ENCODE peak calls at places on chromosomes 6 and 20, in four cellular contexts. A is psoas muscle, S is RWPE1, E is kidney. K is an unnamed sample.

GRCh38 chr20:62929051-62929538 is 2.8 kb upstream of the DIDO1 start:
- DNase-seq in A (peak), S (peak), E (peak), K (peak)

GRCh38 chr6:76861403-76861802 is 601.9 kb downstream of the HTR1B start:
- DNase-seq in A (no peak), S (peak), E (no peak), K (no peak)

GRCh38 chr6:130307752-130308361 is 58.0 kb upstream of the TMEM200A start:
- DNase-seq in A (no peak), S (no peak), E (no peak), K (no peak)

GRCh38 chr6:134935076-134935475 is 14.8 kb downstream of the ALDH8A1 start:
- DNase-seq in A (no peak), S (no peak), E (no peak), K (no peak)

GRCh38 chr6:163992701-163993100 is 578.2 kb downstream of the QKI start:
- DNase-seq in A (no peak), S (no peak), E (no peak), K (no peak)

GRCh38 chr20:3452690-3453089 is 18.1 kb upstream of the ATRN start:
- DNase-seq in A (no peak), S (no peak), E (no peak), K (no peak)

GRCh38 chr20:44954198-44954597 is 6.0 kb downstream of the TOMM34 start:
- DNase-seq in A (no peak), S (no peak), E (no peak), K (no peak)

GRCh38 chr6:70616728-70617260 is 50.1 kb downstream of the SDHAF4 start:
- DNase-seq in A (no peak), S (no peak), E (no peak), K (no peak)

GRCh38 chr20:13101701-13102100 is 92.9 kb downstream of the SPTLC3 start:
- DNase-seq in A (no peak), S (no peak), E (no peak), K (no peak)

GRCh38 chr20:20184149-20184548 is 131.8 kb downstream of the CFAP61 start:
- DNase-seq in A (no peak), S (no peak), E (no peak), K (no peak)

GRCh38 chr6:148462203-148462602 is 119.6 kb downstream of the SASH1 start:
- DNase-seq in A (no peak), S (no peak), E (no peak), K (no peak)

GRCh38 chr6:34560366-34561226 is 4.5 kb upstream of the SPDEF start:
- DNase-seq in A (no peak), S (no peak), E (peak), K (peak)

GRCh38 chr6:5208039-5208438 is 52.7 kb downstream of the LYRM4 start:
- DNase-seq in A (no peak), S (no peak), E (no peak), K (no peak)

GRCh38 chr6:170049641-170050491 is 241.0 kb downstream of the DLL1 start:
- DNase-seq in A (peak), S (no peak), E (peak), K (peak)

GRCh38 chr20:25195962-25196700 is 619 bp downstream of the ENTPD6 start:
- DNase-seq in A (no peak), S (peak), E (peak), K (no peak)

GRCh38 chr6:20211037-20211940 is 980 bp downstream of the MBOAT1 start:
- DNase-seq in A (no peak), S (peak), E (no peak), K (peak)

GRCh38 chr6:1766663-1767062 is 156.9 kb downstream of the FOXC1 start:
- DNase-seq in A (no peak), S (no peak), E (no peak), K (no peak)

GRCh38 chr6:166977626-166978550 is 21.3 kb upstream of the CEP43 start:
- DNase-seq in A (no peak), S (no peak), E (no peak), K (no peak)

GRCh38 chr20:58864346-58864745 is 11.8 kb downstream of the GNAS start:
- DNase-seq in A (no peak), S (no peak), E (no peak), K (no peak)

GRCh38 chr6:54920628-54921027 is 74.1 kb downstream of the FAM83B start:
- DNase-seq in A (no peak), S (no peak), E (no peak), K (no peak)

GRCh38 chr20:36728986-36729385 is 16.9 kb downstream of the NDRG3 start:
- DNase-seq in A (no peak), S (peak), E (no peak), K (no peak)

GRCh38 chr20:46021361-46022359 is 7.4 kb upstream of the SLC12A5 start:
- DNase-seq in A (no peak), S (peak), E (peak), K (no peak)

GRCh38 chr20:47540443-47541354 is 39.0 kb downstream of the NCOA3 start:
- DNase-seq in A (no peak), S (no peak), E (no peak), K (no peak)

GRCh38 chr6:6407061-6407723 is 86.7 kb upstream of the F13A1 start:
- DNase-seq in A (no peak), S (no peak), E (no peak), K (no peak)

GRCh38 chr6:129163551-129163950 is 280.6 kb downstream of the LAMA2 start:
- DNase-seq in A (no peak), S (no peak), E (no peak), K (no peak)

GRCh38 chr20:22924036-22924737 is 110.9 kb upstream of the SSTR4 start:
- DNase-seq in A (no peak), S (no peak), E (peak), K (no peak)

GRCh38 chr20:22921595-22922421 is 113.3 kb upstream of the SSTR4 start:
- DNase-seq in A (no peak), S (peak), E (peak), K (no peak)

GRCh38 chr20:22918286-22918983 is 116.7 kb upstream of the SSTR4 start:
- DNase-seq in A (no peak), S (no peak), E (no peak), K (no peak)

GRCh38 chr20:22922987-22923386 is 112.1 kb upstream of the SSTR4 start:
- DNase-seq in A (no peak), S (no peak), E (no peak), K (no peak)

DNA sequence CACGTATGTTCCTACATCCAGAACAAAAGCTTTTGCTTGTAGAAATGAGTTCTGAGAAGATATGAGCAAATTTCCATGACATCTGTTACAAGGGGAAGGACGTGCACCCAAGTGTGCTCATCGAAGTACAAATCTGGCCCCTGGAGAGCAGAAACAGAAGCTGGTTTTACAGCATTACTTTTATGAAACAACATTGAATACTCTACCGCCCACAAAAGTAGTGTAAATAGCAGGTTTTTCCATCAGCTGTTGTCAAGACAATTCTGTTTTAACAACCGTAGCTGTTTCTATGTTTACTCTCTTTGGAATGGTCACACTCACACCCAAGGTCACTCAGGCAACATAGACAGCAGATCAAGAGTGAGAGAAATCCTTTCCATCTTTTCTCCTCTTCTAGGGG is 114.2 kb upstream of the SSTR4 start:
- DNase-seq in A (no peak), S (no peak), E (no peak), K (no peak)
- H3K27ac ChIP-seq in A (no peak), S (no peak), E (no peak), K (no peak)

GRCh38 chr20:22797103-22797502 is 212.7 kb upstream of the FOXA2 start:
- DNase-seq in A (no peak), S (no peak), E (no peak), K (no peak)

GRCh38 chr20:22795897-22796296 is 211.5 kb upstream of the FOXA2 start:
- DNase-seq in A (peak), S (peak), E (no peak), K (no peak)

GRCh38 chr20:22794200-22794599 is 209.8 kb upstream of the FOXA2 start:
- DNase-seq in A (no peak), S (peak), E (no peak), K (no peak)

GRCh38 chr20:22795455-22795854 is 211.1 kb upstream of the FOXA2 start:
- DNase-seq in A (no peak), S (no peak), E (no peak), K (no peak)

GRCh38 chr20:22796465-22797077 is 212.2 kb upstream of the FOXA2 start:
- DNase-seq in A (no peak), S (no peak), E (no peak), K (no peak)
- H3K27ac ChIP-seq in A (no peak), S (no peak), E (no peak), K (no peak)

DNA sequence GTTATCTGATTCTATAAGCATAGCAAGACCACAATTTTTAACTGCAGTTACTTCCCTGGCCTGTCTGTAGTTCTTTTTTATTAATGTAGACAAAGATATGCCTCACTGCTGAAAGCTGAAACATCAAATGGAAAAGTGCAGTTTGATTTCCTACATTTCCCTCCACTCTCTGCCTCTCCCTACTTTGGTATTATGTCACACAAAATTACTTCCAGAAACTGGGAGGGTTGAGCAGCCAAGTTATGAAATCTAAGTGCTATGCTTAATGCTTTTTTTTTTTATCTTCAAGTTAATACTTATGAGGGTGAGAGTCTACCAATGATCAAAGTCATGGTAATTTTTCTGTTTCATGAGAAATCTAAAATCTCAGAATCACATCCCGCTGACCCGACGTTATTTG is 37.2 kb downstream of the PLAGL1 start:
- DNase-seq in A (no peak), S (no peak), E (no peak), K (no peak)
- H3K27ac ChIP-seq in A (no peak), S (no peak), E (no peak), K (no peak)

DNA sequence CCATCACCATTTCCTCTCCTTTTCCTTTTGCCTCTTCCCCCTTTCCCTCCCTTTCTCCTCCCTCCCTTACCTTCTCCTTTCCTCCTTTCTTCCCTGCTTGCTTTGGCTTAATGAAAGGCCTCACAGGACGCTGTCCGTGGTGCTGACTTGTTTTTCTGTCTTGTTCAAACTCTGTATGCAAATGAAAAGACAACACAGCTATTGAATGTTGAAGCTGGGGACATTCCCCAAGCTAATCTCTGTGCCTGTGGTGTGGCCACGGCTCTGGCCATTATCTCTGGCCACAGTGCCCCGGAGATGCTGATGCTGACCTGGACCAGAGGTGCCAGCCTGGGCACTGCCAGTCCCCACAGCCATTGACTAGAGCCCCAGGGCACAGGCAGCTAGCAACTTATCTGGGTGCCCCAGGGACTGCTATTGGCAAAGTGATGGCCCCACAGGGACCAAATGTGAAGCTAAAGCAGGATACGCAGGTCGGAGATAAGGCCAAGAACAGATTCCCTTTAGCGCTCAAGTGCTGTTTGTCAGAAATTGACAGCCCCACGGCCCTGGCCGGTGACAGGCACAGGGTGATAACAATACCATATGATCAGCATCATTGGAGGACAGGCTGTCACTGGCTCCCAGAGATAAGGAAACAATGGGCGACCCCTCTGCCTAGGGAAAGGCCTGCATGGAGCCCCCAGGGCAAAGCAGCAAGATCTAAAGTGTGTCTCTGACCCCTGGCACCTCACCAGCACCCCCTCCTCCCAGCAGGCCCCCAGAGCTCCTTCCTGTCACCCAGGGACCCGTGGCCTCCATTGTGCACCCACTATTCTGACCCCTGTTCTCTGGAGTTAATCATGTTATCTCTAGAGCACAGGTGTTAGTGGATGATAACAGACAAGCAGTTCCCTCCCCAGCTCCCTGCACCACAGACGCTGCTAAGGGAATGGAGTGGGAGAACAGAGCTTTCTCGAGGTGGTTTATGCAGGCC is 31.6 kb upstream of the SLC32A1 start:
- DNase-seq in A (no peak), S (peak), E (peak), K (peak)
- H3K27ac ChIP-seq in A (no peak), S (no peak), E (no peak), K (no peak)

DNA sequence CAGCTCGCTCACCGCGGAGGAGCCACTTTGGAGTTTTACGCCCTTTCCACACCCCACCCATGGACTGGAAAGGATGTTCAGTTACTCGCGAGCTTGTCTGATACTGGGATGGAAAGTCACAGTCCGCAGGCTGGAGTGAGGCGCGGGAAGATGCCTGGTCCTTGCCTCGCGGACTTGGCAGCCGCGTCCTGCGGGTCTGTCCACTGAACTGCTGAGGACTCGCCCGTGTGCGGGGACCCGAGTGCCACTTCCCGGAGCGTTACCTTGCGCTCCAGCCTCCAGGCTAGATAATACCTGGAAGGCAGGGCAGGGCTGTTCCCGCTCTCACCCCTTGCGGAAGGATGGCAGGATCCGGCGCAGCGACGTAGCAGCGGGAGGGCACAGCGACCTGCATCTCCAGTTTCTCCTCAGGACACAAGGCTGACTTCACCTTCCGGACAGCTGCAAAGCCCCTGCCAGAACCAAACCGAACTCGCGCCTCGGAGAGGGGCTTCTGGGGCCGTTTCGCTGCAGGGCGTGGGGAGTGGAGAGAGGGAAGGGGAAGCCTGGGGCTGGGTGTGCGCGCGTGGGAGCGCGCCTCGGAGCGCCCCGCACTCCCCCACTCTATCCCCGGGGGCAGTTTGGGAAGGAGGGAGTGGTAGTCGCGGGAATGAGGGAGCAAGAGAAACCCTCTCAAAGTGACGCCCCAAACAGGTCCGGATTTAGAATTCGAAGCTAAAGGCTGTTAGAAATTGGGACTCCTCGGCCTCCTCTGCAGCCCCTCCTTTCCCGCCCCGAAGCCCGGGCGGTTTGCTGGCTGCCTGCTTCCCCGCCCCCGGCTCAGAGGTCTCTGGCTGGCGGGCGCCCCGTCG is at the start of gene KCNQ5:
- DNase-seq in A (peak), S (peak), E (peak), K (peak)
- H3K27ac ChIP-seq in A (peak), S (peak), E (no peak), K (no peak)

DNA sequence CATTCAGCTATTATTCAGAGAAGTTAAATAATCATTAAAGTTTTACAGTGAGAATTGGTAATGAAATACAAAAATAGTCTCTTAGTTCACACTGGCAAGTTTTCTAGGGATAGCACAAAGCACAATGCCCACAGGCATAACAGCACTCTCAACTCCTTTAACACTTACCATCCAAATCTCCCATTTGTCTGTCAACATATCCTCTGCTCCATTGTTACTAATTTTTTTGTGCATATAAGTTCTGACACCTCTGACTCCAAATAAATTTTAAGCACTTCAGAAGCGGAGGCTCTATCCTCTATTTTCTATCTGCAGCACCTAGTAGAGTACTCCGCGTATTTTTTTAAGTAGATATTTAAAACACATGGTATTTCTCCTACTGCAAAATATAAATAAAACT is 15.6 kb upstream of the RSPO3 start:
- DNase-seq in A (no peak), S (no peak), E (no peak), K (no peak)
- H3K27ac ChIP-seq in A (no peak), S (no peak), E (no peak), K (no peak)

DNA sequence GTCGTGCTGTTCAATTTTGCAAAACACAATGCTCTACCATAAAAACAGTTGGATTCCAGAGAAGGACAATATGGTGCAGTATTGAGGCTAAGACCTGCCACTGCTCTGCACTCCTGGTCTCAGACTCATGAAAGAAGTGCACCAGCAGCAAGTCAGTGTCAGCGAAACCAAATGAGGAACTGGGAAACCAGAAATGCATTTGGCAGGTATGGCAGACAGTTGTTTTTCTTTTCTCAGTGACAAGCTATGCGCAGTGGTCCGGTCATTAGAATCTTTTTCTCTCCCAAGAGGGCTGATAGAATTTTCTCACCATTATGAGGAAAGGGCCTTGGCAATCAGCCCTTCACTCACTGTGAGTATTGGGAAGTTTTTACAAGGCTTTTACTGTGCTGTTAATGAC is 158.5 kb downstream of the DOK5 start:
- DNase-seq in A (no peak), S (no peak), E (no peak), K (no peak)
- H3K27ac ChIP-seq in A (no peak), S (no peak), E (no peak), K (no peak)

GRCh38 chr20:51525241-51526104 is 17.0 kb downstream of the NFATC2 start:
- DNase-seq in A (no peak), S (no peak), E (no peak), K (no peak)

GRCh38 chr20:51528263-51529026 is 14.1 kb downstream of the NFATC2 start:
- DNase-seq in A (no peak), S (no peak), E (no peak), K (no peak)

GRCh38 chr20:51523276-51524013 is 19.1 kb downstream of the NFATC2 start:
- DNase-seq in A (no peak), S (no peak), E (no peak), K (no peak)

GRCh38 chr20:51526754-51527153 is 15.8 kb downstream of the NFATC2 start:
- DNase-seq in A (no peak), S (no peak), E (no peak), K (no peak)

GRCh38 chr20:51526105-51526470 is 16.4 kb downstream of the NFATC2 start:
- DNase-seq in A (no peak), S (no peak), E (no peak), K (no peak)
- H3K27ac ChIP-seq in A (peak), S (no peak), E (no peak), K (peak)

DNA sequence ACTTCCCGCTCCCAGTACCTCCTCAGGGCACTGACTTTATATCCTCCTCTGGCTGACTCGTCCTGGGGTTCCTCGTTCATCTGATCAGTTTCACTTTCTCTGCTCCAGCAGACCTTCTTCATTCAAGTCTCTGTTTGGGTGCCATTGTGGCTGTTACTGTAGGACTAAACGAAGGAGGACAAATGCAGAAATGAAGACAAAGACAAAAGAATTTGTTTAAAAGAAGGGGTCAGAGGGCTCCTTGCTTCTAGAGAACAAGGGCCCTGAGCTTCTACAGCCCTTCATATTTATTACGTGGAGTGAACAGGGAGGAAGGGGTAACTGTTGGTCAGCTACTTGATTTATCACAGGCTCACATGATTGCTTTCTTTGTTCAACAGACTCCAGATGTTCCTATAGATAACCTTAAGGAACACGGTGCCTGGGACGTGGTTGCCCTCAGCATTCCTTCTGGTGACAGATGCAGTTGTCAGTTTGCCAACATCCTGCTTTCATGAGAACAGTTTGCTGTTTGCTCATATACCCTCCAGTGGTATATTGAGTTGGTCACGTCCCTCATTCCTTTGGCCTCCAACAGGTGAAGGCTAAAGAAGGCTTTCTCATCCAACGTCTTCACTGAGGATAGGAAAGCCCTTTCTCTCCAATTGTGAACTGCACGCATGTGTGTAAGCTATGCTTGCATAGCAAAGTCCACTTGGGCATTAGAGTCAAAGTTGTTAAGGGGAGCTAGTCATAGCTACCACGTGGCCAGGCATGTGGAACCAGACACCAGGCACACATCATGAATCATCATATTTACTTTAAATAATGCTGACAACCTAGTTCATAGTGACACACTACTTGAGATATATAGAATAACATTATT is 69.1 kb upstream of the BTN3A2 start:
- DNase-seq in A (no peak), S (peak), E (no peak), K (no peak)
- H3K27ac ChIP-seq in A (peak), S (no peak), E (no peak), K (no peak)